ENCODE peak calls at places on chromosomes 11 and 22, in six cellular contexts. R is psoas muscle; P is stimulated activated CD8-positive, alpha-beta memory T cell treated with anti-CD3 and anti-CD28 coated beads, Interleukin-2, amount 100 ng/mL, for 48 hours; S is naive thymus-derived CD4-positive, alpha-beta T cell; O is B cell; L is fibroblast of lung. M is an unnamed sample.

GRCh38 chr11:45920531-45921477 is 1.7 kb upstream of the LARGE2 start:
- DNase-seq in R (peak), P (no peak), S (no peak), O (no peak), L (no peak), M (no peak)

GRCh38 chr11:15229069-15229468 is 114.3 kb downstream of the INSC start:
- DNase-seq in R (no peak), P (no peak), S (no peak), O (no peak), L (peak), M (peak)

GRCh38 chr11:827146-827860 is 416 bp upstream of the CRACR2B start:
- DNase-seq in R (no peak), P (no peak), S (no peak), O (no peak), L (no peak), M (no peak)

GRCh38 chr11:15673408-15673811 is 558.7 kb downstream of the INSC start:
- DNase-seq in R (no peak), P (no peak), S (no peak), O (peak), L (no peak), M (no peak)

GRCh38 chr11:130042093-130042591 is 27.6 kb upstream of the APLP2 start:
- DNase-seq in R (no peak), P (no peak), S (no peak), O (no peak), L (peak), M (peak)

GRCh38 chr11:66363805-66364535 is 7.6 kb downstream of the SLC29A2 start:
- DNase-seq in R (peak), P (peak), S (peak), O (no peak), L (no peak), M (no peak)

GRCh38 chr22:35317680-35318290 is 18.1 kb downstream of the TOM1 start:
- DNase-seq in R (no peak), P (no peak), S (no peak), O (no peak), L (no peak), M (no peak)

GRCh38 chr22:28874061-28874460 is 9.3 kb upstream of the ZNRF3 start:
- DNase-seq in R (no peak), P (no peak), S (no peak), O (no peak), L (no peak), M (no peak)

GRCh38 chr11:2071748-2072385 is 67.3 kb downstream of the IGF2 start:
- DNase-seq in R (no peak), P (no peak), S (no peak), O (no peak), L (peak), M (no peak)

GRCh38 chr11:118605116-118605867 is 2.1 kb upstream of the PHLDB1 start:
- DNase-seq in R (peak), P (no peak), S (no peak), O (no peak), L (peak), M (peak)

GRCh38 chr22:17742528-17742902 is 31.8 kb downstream of the BID start:
- DNase-seq in R (peak), P (peak), S (peak), O (peak), L (peak), M (peak)

GRCh38 chr11:61007971-61008896 is 36.8 kb downstream of the CD6 start:
- DNase-seq in R (no peak), P (no peak), S (no peak), O (no peak), L (no peak), M (no peak)

GRCh38 chr11:4683020-4683419 is 14.6 kb downstream of the OR51E2 start:
- DNase-seq in R (no peak), P (no peak), S (no peak), O (no peak), L (no peak), M (peak)

GRCh38 chr11:118938491-118939411 is 13.0 kb upstream of the BCL9L start:
- DNase-seq in R (no peak), P (no peak), S (no peak), O (no peak), L (no peak), M (peak)

GRCh38 chr22:42803454-42803853 is 53.6 kb downstream of the ARFGAP3 start:
- DNase-seq in R (peak), P (no peak), S (no peak), O (no peak), L (no peak), M (no peak)

GRCh38 chr22:24419480-24419860 is 7.9 kb upstream of the ADORA2A start:
- DNase-seq in R (no peak), P (no peak), S (no peak), O (no peak), L (no peak), M (no peak)

GRCh38 chr22:40819741-40820140 is 595 bp upstream of the SLC25A17 start:
- DNase-seq in R (no peak), P (no peak), S (no peak), O (no peak), L (peak), M (peak)

GRCh38 chr11:3617990-3618389 is 23.8 kb downstream of the ART5 start:
- DNase-seq in R (no peak), P (no peak), S (no peak), O (no peak), L (no peak), M (no peak)

GRCh38 chr11:10441652-10442503 is 13.2 kb upstream of the AMPD3 start:
- DNase-seq in R (no peak), P (no peak), S (peak), O (peak), L (no peak), M (no peak)

GRCh38 chr11:122861631-122862030 is 20.9 kb upstream of the JHY start:
- DNase-seq in R (no peak), P (no peak), S (no peak), O (no peak), L (no peak), M (no peak)

GRCh38 chr11:122559734-122560382 is 95.7 kb upstream of the UBASH3B start:
- DNase-seq in R (no peak), P (no peak), S (no peak), O (no peak), L (peak), M (peak)

GRCh38 chr11:34552270-34552669 is 38.7 kb upstream of the ELF5 start:
- DNase-seq in R (no peak), P (no peak), S (no peak), O (no peak), L (no peak), M (no peak)

GRCh38 chr11:32597914-32598313 is 14.3 kb downstream of the EIF3M start:
- DNase-seq in R (no peak), P (no peak), S (no peak), O (no peak), L (no peak), M (no peak)

GRCh38 chr11:1534682-1535081 is 37.4 kb downstream of the DUSP8 start:
- DNase-seq in R (peak), P (no peak), S (no peak), O (no peak), L (no peak), M (peak)

GRCh38 chr11:4636962-4637661 is at the start of gene OR51D1:
- DNase-seq in R (peak), P (peak), S (peak), O (peak), L (peak), M (peak)

GRCh38 chr22:27105142-27106025 is 448.0 kb downstream of the MIAT start:
- DNase-seq in R (peak), P (no peak), S (no peak), O (no peak), L (peak), M (peak)

GRCh38 chr11:19553683-19554333 is 158.8 kb upstream of the NAV2 start:
- DNase-seq in R (peak), P (peak), S (peak), O (peak), L (peak), M (peak)

GRCh38 chr11:24509114-24509513 is 12.3 kb downstream of the LUZP2 start:
- DNase-seq in R (no peak), P (no peak), S (no peak), O (no peak), L (peak), M (peak)

GRCh38 chr11:61735391-61735790 is 17.0 kb upstream of the MYRF start:
- DNase-seq in R (no peak), P (no peak), S (no peak), O (no peak), L (no peak), M (no peak)

GRCh38 chr11:129643031-129643721 is 172.5 kb upstream of the TMEM45B start:
- DNase-seq in R (no peak), P (no peak), S (no peak), O (no peak), L (peak), M (peak)

GRCh38 chr11:88300888-88301477 is 36.6 kb downstream of the CTSC start:
- DNase-seq in R (no peak), P (no peak), S (no peak), O (no peak), L (no peak), M (no peak)

GRCh38 chr11:111183706-111184105 is 61.8 kb upstream of the POU2AF2 start:
- DNase-seq in R (no peak), P (no peak), S (no peak), O (no peak), L (no peak), M (peak)

M was measured in IMR-90.